ENCODE peak calls at places on chromosomes 4 and X, in five cellular contexts. E is GM23248, L is PC-3, R is neuronal stem cell, X is IMR-90. O is an unnamed sample.

GRCh38 chr4:2835978-2836377 is 7.7 kb upstream of the ADD1 start:
- DNase-seq in E (no peak), L (no peak), R (no peak), X (no peak), O (no peak)

GRCh38 chrX:46327229-46328081 is 217.8 kb downstream of the ZNF674 start:
- DNase-seq in E (peak; percentile 55), L (peak; percentile 91), R (peak; percentile 76), X (no peak), O (peak; percentile 87)

GRCh38 chr4:1541449-1542225 is 135.4 kb upstream of the NKX1-1 start:
- DNase-seq in E (no peak), L (peak; percentile 53), R (no peak), X (no peak), O (no peak)

GRCh38 chrX:44913656-44914531 is 40.9 kb downstream of the KDM6A start:
- DNase-seq in E (no peak), L (no peak), R (no peak), X (no peak), O (no peak)

GRCh38 chr4:77197361-77197760 is 40.4 kb downstream of the CCNG2 start:
- DNase-seq in E (no peak), L (no peak), R (no peak), X (no peak), O (no peak)

GRCh38 chrX:47743504-47743903 is 84.5 kb upstream of the UXT start:
- DNase-seq in E (peak; percentile 65), L (no peak), R (no peak), X (peak; percentile 21), O (no peak)

GRCh38 chrX:150037041-150037440 is 98.8 kb upstream of the EOLA2 start:
- DNase-seq in E (peak; percentile 23), L (peak; percentile 24), R (no peak), X (no peak), O (no peak)

GRCh38 chrX:115988825-115989224 is 181.7 kb upstream of the AGTR2 start:
- DNase-seq in E (peak; percentile 1), L (peak; percentile 37), R (no peak), X (no peak), O (no peak)

GRCh38 chr4:1105662-1106061 is 7.7 kb downstream of the RNF212 start:
- DNase-seq in E (no peak), L (no peak), R (peak; percentile 54), X (no peak), O (peak; percentile 80)

GRCh38 chr4:26871611-26872010 is 11.0 kb downstream of the STIM2 start:
- DNase-seq in E (peak; percentile 88), L (no peak), R (no peak), X (peak; percentile 31), O (peak; percentile 53)

GRCh38 chr4:180610317-180610716 is 1632.9 kb upstream of the TENM3 start:
- DNase-seq in E (no peak), L (peak; percentile 13), R (no peak), X (peak; percentile 25), O (no peak)

GRCh38 chrX:85905851-85906250 is 141.5 kb downstream of the CHM start:
- DNase-seq in E (no peak), L (no peak), R (no peak), X (no peak), O (no peak)

DNA sequence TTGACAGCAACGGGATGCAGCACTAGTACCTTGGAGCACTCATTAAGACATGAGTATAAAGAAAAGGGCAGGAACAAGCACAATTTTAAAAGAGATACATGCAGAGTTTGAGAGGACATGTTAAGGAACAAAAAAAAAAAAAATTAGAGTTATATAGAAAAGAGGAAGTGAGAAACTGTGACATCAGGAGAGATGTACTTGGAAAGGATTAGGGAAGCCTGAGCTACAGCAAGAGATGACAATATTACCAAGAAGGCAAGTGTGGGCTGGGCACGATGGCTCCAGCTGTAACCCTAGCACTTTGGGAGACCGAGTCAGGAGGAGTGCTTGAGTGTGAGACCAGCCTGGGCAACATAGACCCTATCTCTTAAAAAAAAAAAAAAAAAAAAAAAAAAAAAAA is 37.4 kb downstream of the GPR143 start:
- DNase-seq in E (no peak), L (no peak), R (no peak), X (no peak), O (no peak)
- H3K9me3 ChIP-seq in E (no peaks in the 10 kb centered on the region), L (no peaks in the 10 kb centered on the region), R (peaks cover 9% of the 10 kb centered on the region), X (peaks cover 18% of the 10 kb centered on the region), O (peaks cover 7% of the 10 kb centered on the region)

GRCh38 chrX:96435636-96436035 is 249.0 kb upstream of the DIAPH2 start:
- DNase-seq in E (peak; percentile 53), L (no peak), R (no peak), X (peak; percentile 13), O (no peak)
- H3K9ac ChIP-seq in E (peak overlapping the region; percentile 6), L (no peak overlapping the region), R (no peak overlapping the region), X (no peak overlapping the region), O (no peak overlapping the region)

DNA sequence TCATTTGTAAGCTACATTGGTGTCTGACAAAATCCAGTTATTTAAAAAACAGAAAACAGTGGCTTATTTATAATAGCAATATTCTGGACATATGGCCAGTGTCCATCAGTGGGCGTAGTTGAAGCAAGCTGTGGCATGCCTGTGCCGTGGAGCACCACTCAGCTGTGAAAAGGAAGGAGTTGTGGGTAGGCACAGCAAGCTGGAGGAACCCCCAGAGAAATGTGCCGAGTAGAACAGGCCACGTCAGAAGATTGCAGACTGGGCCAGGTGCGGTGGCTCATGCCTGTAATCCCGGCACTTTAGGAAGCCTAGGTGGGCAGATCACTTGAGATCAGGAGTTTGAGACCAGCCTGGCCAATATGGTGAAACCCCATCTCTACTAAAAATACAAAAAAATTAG is 102.4 kb downstream of the GPR143 start:
- DNase-seq in E (no peak), L (no peak), R (no peak), X (no peak), O (no peak)
- H3K9me3 ChIP-seq in E (no peaks in the 10 kb centered on the region), L (no peaks in the 10 kb centered on the region), R (peaks cover 9% of the 10 kb centered on the region), X (peaks cover 2% of the 10 kb centered on the region), O (peaks cover 6% of the 10 kb centered on the region)

GRCh38 chr4:48032721-48033120 is 16.1 kb downstream of the NIPAL1 start:
- DNase-seq in E (no peak), L (no peak), R (no peak), X (no peak), O (no peak)

GRCh38 chr4:48035952-48036351 is 19.4 kb downstream of the NIPAL1 start:
- DNase-seq in E (no peak), L (no peak), R (no peak), X (no peak), O (no peak)

GRCh38 chr4:48033825-48034413 is 17.3 kb downstream of the NIPAL1 start:
- DNase-seq in E (peak; percentile 37), L (peak; percentile 61), R (no peak), X (peak; percentile 3), O (peak; percentile 17)

GRCh38 chr4:48038666-48039065 is 22.1 kb downstream of the NIPAL1 start:
- DNase-seq in E (no peak), L (no peak), R (no peak), X (no peak), O (no peak)

GRCh38 chr4:48037117-48037462 is 20.5 kb downstream of the NIPAL1 start:
- DNase-seq in E (no peak), L (no peak), R (no peak), X (no peak), O (no peak)
- H3K9ac ChIP-seq in E (no peak overlapping the region), L (no peak overlapping the region), R (no peak overlapping the region), X (no peak overlapping the region), O (no peak overlapping the region)